ENCODE peak calls at places on chromosomes 5 and 9, in five cellular contexts. Y is astrocyte of the cerebellum, D is A549, B is choroid plexus epithelial cell, A is hepatocyte. G is an unnamed sample.
A peak's percentile ranks its signal among the peaks of the same experiment; 100 is the strongest.

GRCh38 chr5:109580225-109580624 is 109.5 kb upstream of the MAN2A1 start:
- DNase-seq in A (no peak), B (peak; percentile 4), Y (no peak), D (no peak), G (no peak)

GRCh38 chr9:111348821-111349271 is 18.8 kb upstream of the OR2K2 start:
- DNase-seq in Y (no peak), A (peak; percentile 49), B (peak; percentile 26), D (peak; percentile 89), G (peak; percentile 59)

GRCh38 chr5:88438006-88438405 is 169.4 kb upstream of the TMEM161B start:
- DNase-seq in B (no peak), A (no peak), Y (peak; percentile 9), D (peak; percentile 13), G (no peak)

GRCh38 chr5:10538789-10539684 is 24.8 kb upstream of the ANKRD33B start:
- DNase-seq in D (no peak), A (no peak), Y (no peak), B (no peak), G (no peak)

GRCh38 chr9:5587024-5587423 is 41.9 kb upstream of the RIC1 start:
- DNase-seq in B (peak; percentile 73), D (no peak), A (no peak), Y (no peak), G (no peak)

GRCh38 chr5:179610903-179611265 is 12.6 kb downstream of the HNRNPH1 start:
- DNase-seq in A (no peak), Y (no peak), D (no peak), B (no peak), G (peak; percentile 1)

GRCh38 chr5:82164957-82165698 is 113.0 kb downstream of the RPS23 start:
- DNase-seq in Y (no peak), B (peak; percentile 84), D (peak; percentile 86), A (peak; percentile 23), G (no peak)

GRCh38 chr5:34914671-34915138 is 599 bp downstream of the RAD1 start:
- DNase-seq in A (peak; percentile 31), D (peak; percentile 29), B (peak; percentile 58), Y (no peak), G (peak; percentile 57)

GRCh38 chr9:7782390-7783120 is 17.0 kb downstream of the DMAC1 start:
- DNase-seq in D (no peak), B (no peak), A (no peak), Y (no peak), G (no peak)

GRCh38 chr5:33827335-33827734 is 64.5 kb downstream of the ADAMTS12 start:
- DNase-seq in B (no peak), Y (no peak), D (no peak), A (no peak), G (no peak)

GRCh38 chr9:83574482-83574881 is 36.3 kb upstream of the FRMD3 start:
- DNase-seq in Y (no peak), B (no peak), A (no peak), D (no peak), G (no peak)

GRCh38 chr5:37735649-37736347 is 104.0 kb downstream of the GDNF start:
- DNase-seq in A (no peak), D (no peak), Y (no peak), B (peak; percentile 77), G (no peak)

GRCh38 chr5:67361932-67362729 is 165.5 kb upstream of the CD180 start:
- DNase-seq in A (no peak), Y (peak; percentile 73), B (peak; percentile 56), D (no peak), G (no peak)

GRCh38 chr5:30808996-30809395 is 384.5 kb upstream of the CDH6 start:
- DNase-seq in B (peak; percentile 68), Y (peak; percentile 40), A (peak; percentile 16), D (no peak), G (no peak)

GRCh38 chr9:112252194-112252593 is 77.1 kb upstream of the SUSD1 start:
- DNase-seq in B (no peak), Y (no peak), D (no peak), A (no peak), G (no peak)

GRCh38 chr5:111584651-111585050 is 72.3 kb upstream of the STARD4 start:
- DNase-seq in Y (no peak), B (peak; percentile 89), A (peak; percentile 65), D (no peak), G (no peak)

GRCh38 chr5:175692996-175693700 is 35.3 kb downstream of the HRH2 start:
- DNase-seq in D (no peak), B (no peak), A (no peak), Y (no peak), G (no peak)

GRCh38 chr5:154467655-154468354 is 10.2 kb downstream of the HAND1 start:
- DNase-seq in A (peak; percentile 90), B (peak; percentile 79), Y (peak; percentile 39), D (peak; percentile 65), G (peak; percentile 74)

GRCh38 chr5:95759634-95760033 is 28.5 kb downstream of the RHOBTB3 start:
- DNase-seq in A (peak; percentile 44), D (peak; percentile 73), Y (no peak), B (peak; percentile 97), G (peak; percentile 49)

GRCh38 chr9:21830589-21830988 is 28.2 kb downstream of the MTAP start:
- DNase-seq in Y (no peak), A (no peak), D (peak; percentile 61), B (no peak), G (no peak)

GRCh38 chr9:123828449-123828848 is 101.5 kb downstream of the DENND1A start:
- DNase-seq in A (no peak), D (peak; percentile 1), Y (no peak), B (no peak), G (no peak)

GRCh38 chr5:110441035-110441434 is 285.4 kb downstream of the TMEM232 start:
- DNase-seq in Y (peak; percentile 53), B (peak; percentile 70), A (peak; percentile 44), D (peak; percentile 18), G (no peak)

GRCh38 chr9:129023036-129023907 is 4.9 kb downstream of the SH3GLB2 start:
- DNase-seq in B (peak; percentile 79), A (peak; percentile 45), D (no peak), Y (peak; percentile 39), G (no peak)
- TF ChIP-seq CTCF in B (no peak), A (no peak), D (no peak), Y (no peak), G (no peak)

GRCh38 chr5:5207832-5208231 is 67.7 kb downstream of the ADAMTS16 start:
- DNase-seq in A (no peak), Y (no peak), B (no peak), D (no peak), G (no peak)

GRCh38 chr5:5209101-5209500 is 69.0 kb downstream of the ADAMTS16 start:
- DNase-seq in Y (peak; percentile 32), A (peak; percentile 52), B (peak; percentile 22), D (no peak), G (no peak)

DNA sequence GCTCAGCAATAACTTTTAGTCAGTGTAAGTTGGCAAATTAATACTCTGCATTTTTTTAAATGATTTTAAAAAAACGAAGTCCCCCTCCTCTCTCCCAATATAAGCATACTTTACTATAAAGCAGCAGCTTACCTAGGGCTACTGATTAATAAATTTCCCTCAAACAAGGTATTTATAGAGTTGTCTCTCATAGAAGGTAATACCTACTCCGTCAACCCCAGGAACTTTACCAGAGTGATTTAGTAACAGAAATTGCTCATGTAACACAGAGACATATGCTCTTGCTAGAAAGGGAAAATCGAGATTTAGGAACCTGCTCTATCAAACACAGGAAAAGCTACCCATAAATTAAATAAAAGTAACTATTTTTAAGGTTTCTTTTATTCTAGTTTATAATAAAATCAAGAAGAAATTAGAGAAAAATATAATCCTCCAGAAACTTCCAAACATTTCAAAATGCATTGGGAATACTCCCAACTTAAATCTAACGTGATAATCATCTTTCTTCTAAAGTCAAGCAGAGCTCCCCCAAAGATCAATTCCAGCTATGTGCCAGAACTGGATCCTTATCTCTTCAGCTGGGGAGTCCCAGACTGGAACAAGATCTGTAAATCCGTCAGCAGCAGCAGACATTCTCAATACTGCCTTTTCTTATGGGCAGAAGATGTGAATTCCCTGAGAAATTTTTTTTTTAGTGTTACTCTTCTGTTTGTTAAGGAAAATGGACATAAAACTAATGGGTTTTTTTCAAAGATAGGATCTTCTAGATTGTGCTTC is 69.6 kb downstream of the ADAMTS16 start:
- DNase-seq in Y (no peak), B (no peak), A (no peak), D (no peak), G (no peak)
- TF ChIP-seq CTCF in Y (no peak), B (no peak), A (no peak), D (no peak), G (no peak)

DNA sequence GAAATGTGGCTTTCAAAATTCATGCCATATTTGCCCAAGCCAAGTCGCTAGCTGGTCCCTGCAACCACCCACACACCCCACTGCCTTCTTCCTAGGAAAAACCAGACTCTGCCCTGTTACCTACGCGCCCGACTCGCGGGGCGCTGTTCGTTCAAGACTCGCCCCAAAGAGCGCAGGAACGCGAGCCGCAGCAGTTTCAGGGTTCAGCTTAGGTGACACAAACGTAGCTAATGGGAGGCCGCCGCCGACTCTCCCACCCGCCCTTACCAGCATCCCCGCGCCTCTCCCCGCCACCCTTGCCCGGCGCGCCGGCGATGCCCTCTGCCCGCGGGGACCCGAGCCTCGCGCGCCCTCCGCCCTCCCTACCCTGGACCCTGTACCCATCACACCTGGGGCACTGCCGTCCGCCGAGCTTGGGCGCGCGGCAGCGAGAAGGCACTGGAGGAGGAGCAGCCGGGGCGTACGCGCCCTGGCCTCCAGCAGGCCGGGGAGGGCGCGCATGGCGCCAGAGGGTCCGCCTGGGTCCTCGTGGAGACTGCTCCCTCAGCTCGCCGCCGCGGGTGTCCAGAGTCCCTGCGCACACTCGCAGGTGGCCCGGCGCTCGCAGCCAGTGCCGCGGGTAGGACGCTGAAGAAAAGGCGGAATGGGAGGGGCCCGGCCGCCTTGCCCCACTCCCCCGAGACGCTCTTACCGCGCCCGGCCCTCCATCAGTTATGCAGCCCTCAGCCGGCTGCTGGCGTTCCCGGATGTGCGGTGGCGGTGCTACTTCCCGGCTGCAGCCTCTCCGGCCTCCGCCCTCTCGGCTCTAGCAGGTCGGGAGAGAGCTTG is at the start of gene EMB:
- DNase-seq in Y (no peak), A (peak; percentile 77), B (peak; percentile 1), D (peak; percentile 63), G (peak; percentile 47)
- TF ChIP-seq CTCF in Y (no peak), A (peak; percentile 39), B (no peak), D (peak; percentile 7), G (peak; percentile 31)

GRCh38 chr5:139364466-139364865 is 18.6 kb downstream of the SLC23A1 start:
- DNase-seq in Y (no peak), D (no peak), A (no peak), B (no peak), G (no peak)
- TF ChIP-seq CTCF in Y (no peak), D (no peak), A (no peak), B (no peak), G (no peak)

GRCh38 chr5:53262348-53262970 is 152.9 kb upstream of the MOCS2 start:
- DNase-seq in B (peak; percentile 83), A (peak; percentile 29), D (peak; percentile 48), Y (peak; percentile 32), G (peak; percentile 13)
- TF ChIP-seq CTCF in B (peak; percentile 83), A (peak; percentile 60), D (peak; percentile 55), Y (peak; percentile 66), G (peak; percentile 55)

GRCh38 chr5:217860-218456 is at the start of the genes CCDC127 and SDHA:
- DNase-seq in Y (peak; percentile 77), B (peak; percentile 94), D (peak; percentile 91), A (peak; percentile 99), G (peak; percentile 94)
- TF ChIP-seq CTCF in Y (peak; percentile 50), B (peak; percentile 56), D (peak; percentile 60), A (peak; percentile 53), G (peak; percentile 54)

G was measured in Caco-2.